ENCODE peak calls at places on chromosome 2, in four cellular contexts. W is K562, P is HepG2, L is GM12878. F is an unnamed sample.

GRCh38 chr2:13585732-13586131 is 869.0 kb downstream of the TRIB2 start:
- DNase-seq in W (no peak), P (no peak), L (no peak), F (no peak)

GRCh38 chr2:132943829-132944228 is 273.8 kb upstream of the LYPD1 start:
- DNase-seq in W (no peak), P (no peak), L (no peak), F (no peak)

GRCh38 chr2:176725873-176726645 is 456.8 kb downstream of the MTX2 start:
- DNase-seq in W (no peak), P (no peak), L (no peak), F (no peak)

GRCh38 chr2:1887915-1888314 is 143.6 kb upstream of the PXDN start:
- DNase-seq in W (peak; percentile 24), P (no peak), L (no peak), F (no peak)

GRCh38 chr2:135744761-135745314 is 3.2 kb downstream of the UBXN4 start:
- DNase-seq in W (peak; percentile 27), P (peak; percentile 70), L (no peak), F (peak; percentile 24)

GRCh38 chr2:48098539-48098938 is 192.2 kb upstream of the FBXO11 start:
- DNase-seq in W (no peak), P (no peak), L (no peak), F (no peak)

GRCh38 chr2:205563646-205564045 is 118.7 kb upstream of the NRP2 start:
- DNase-seq in W (peak; percentile 30), P (no peak), L (no peak), F (peak; percentile 81)

GRCh38 chr2:75608684-75609333 is 37.8 kb upstream of the MRPL19 start:
- DNase-seq in W (peak; percentile 80), P (peak; percentile 79), L (no peak), F (peak; percentile 80)

GRCh38 chr2:231355802-231356473 is 39.6 kb upstream of the B3GNT7 start:
- DNase-seq in W (no peak), P (no peak), L (no peak), F (no peak)

DNA sequence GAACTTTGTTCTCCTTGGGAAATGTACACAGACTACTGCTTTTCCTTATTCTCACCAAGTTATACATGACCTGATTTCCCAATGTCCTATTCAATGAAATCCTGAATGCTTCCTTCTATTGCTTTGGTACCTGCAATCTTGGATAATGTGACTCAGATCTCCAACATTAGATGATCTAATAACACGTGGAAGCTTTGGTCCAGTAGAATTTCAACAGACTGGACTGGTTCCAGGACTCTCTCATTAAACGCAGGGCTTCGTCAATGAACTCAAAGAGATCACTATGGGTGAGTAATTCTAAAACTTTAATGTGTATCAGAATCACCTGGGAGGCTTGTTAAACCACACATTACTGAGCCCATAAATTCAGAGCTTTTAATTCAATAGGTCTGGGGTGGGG is 413.6 kb upstream of the KCNH7 start:
- DNase-seq in W (no peak), P (no peak), L (no peak), F (no peak)
- TF ChIP-seq CREM in W (no peak), P (no peak), L (no peak), F (no peak)

GRCh38 chr2:3426615-3427014 is 47.1 kb downstream of the TRAPPC12 start:
- DNase-seq in W (no peak), P (no peak), L (no peak), F (no peak)

GRCh38 chr2:3429068-3429610 is 49.6 kb downstream of the TRAPPC12 start:
- DNase-seq in W (no peak), P (no peak), L (no peak), F (no peak)

GRCh38 chr2:3430211-3430610 is 50.7 kb downstream of the TRAPPC12 start:
- DNase-seq in W (no peak), P (no peak), L (no peak), F (no peak)

GRCh38 chr2:3428577-3428976 is 49.1 kb downstream of the TRAPPC12 start:
- DNase-seq in W (no peak), P (no peak), L (no peak), F (no peak)

GRCh38 chr2:3427272-3427671 is 47.8 kb downstream of the TRAPPC12 start:
- DNase-seq in W (no peak), P (no peak), L (peak; percentile 15), F (no peak)
- TF ChIP-seq CREB1 in W (no peak), P (no peak), L (no peak), F (no peak)

GRCh38 chr2:96926236-96926635 is 56.4 kb upstream of the SEMA4C start:
- DNase-seq in W (no peak), P (no peak), L (no peak), F (no peak)
- TF ChIP-seq CREM in W (no peak), P (no peak), L (no peak), F (no peak)

GRCh38 chr2:163044116-163044515 is 205.5 kb upstream of the KCNH7 start:
- DNase-seq in W (no peak), P (no peak), L (no peak), F (no peak)
- TF ChIP-seq CREB1 in W (no peak), P (no peak), L (no peak), F (no peak)

GRCh38 chr2:20108655-20109396 is 57.4 kb upstream of the LAPTM4A start:
- DNase-seq in W (no peak), P (peak; percentile 78), L (no peak), F (no peak)

GRCh38 chr2:20104900-20105545 is 53.6 kb upstream of the LAPTM4A start:
- DNase-seq in W (no peak), P (no peak), L (no peak), F (no peak)

GRCh38 chr2:20107776-20108175 is 56.3 kb upstream of the LAPTM4A start:
- DNase-seq in W (no peak), P (no peak), L (no peak), F (no peak)

GRCh38 chr2:20103514-20103913 is 52.1 kb upstream of the LAPTM4A start:
- DNase-seq in W (no peak), P (peak; percentile 65), L (no peak), F (no peak)

DNA sequence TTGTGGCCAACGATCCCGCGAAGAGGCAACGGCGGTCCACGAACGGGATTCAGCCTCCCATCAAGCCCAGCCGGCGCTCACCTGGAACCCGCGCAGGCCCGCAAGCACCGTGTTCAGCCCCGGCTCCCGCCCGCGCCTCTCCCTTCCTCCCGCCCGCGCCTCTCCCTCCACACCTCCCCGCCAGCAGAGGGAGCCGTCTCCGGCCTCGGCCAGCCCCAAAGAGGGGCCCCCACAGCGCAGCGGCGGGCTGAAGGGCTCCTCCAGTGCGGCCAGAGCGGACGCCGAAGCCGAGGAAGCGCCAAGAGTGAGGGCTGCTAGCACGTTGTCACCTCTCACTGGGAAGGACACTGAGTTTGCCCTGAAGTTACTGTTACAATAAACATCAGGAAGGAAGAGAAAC is 55.3 kb upstream of the LAPTM4A start:
- DNase-seq in W (no peak), P (no peak), L (no peak), F (peak; percentile 91)
- TF ChIP-seq CREM in W (no peak), P (no peak), L (no peak), F (peak; percentile 67)

GRCh38 chr2:189818249-189819038 is 34.2 kb downstream of the PMS1 start:
- DNase-seq in W (no peak), P (no peak), L (no peak), F (no peak)

GRCh38 chr2:189819297-189819704 is 35.1 kb downstream of the PMS1 start:
- DNase-seq in W (no peak), P (no peak), L (no peak), F (no peak)

GRCh38 chr2:189826039-189826438 is 41.8 kb downstream of the PMS1 start:
- DNase-seq in W (no peak), P (no peak), L (no peak), F (no peak)

GRCh38 chr2:189824694-189825396 is 40.6 kb downstream of the PMS1 start:
- DNase-seq in W (no peak), P (no peak), L (no peak), F (no peak)

GRCh38 chr2:189821953-189822748 is 37.9 kb downstream of the PMS1 start:
- DNase-seq in W (no peak), P (no peak), L (no peak), F (no peak)
- TF ChIP-seq CREB1 in W (no peak), P (no peak), L (no peak), F (no peak)

GRCh38 chr2:172252154-172252553 is 149.5 kb upstream of the DLX2 start:
- DNase-seq in W (no peak), P (no peak), L (no peak), F (no peak)
- TF ChIP-seq CREM in W (no peak), P (no peak), L (no peak), F (no peak)

DNA sequence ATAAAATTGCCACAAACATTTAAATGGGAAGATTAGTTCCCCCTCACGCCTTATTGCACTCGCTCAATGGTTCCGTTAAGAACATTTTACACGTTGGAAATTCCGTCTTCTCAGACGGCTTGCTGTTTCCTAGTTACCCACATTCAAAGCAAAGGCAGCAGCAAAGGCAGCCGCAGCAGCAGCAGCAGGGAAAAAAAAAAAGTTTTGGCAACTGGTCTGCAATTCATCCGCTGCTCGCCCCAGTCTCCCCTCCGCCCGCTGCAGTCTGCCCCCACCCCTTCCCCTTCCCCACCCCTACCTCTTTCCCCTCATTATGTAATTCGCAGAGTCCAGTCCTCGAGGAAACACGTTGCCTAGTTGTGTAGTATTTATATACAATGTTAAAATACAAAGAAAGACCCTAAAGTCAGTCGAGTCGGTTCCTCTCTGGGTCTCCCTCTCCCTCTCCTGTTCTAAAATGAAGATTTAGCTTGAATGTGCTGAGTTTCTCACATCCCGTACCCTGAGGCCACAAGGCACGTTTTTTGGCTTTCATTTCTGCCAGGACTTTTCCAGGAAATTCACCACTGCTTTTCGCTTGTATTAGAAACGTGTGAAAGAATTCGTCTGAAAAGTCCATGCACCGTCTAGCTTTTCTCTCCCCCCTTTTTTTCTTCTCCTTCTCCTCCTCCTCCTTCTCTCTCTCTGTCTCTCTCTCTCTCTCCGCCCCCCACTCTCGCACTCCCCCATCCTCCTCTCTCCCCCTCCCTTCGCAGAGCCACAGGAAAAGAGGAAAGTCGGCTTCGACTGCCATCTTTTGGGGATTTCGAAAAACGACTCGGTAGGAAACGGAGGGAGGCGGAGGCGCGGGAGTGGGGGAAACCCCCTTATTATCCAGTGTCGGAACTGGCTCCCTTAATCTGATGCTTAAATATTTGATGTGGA is 140.0 kb downstream of the MEIS1 start:
- DNase-seq in W (peak; percentile 52), P (peak; percentile 57), L (no peak), F (peak; percentile 79)
- TF ChIP-seq CREB1 in W (no peak), P (no peak), L (no peak), F (no peak)

GRCh38 chr2:25712455-25712854 is 39.1 kb upstream of the DTNB start:
- DNase-seq in W (no peak), P (no peak), L (no peak), F (no peak)

GRCh38 chr2:25711641-25712369 is 38.4 kb upstream of the DTNB start:
- DNase-seq in W (no peak), P (no peak), L (peak; percentile 27), F (no peak)

GRCh38 chr2:25710750-25711149 is 37.4 kb upstream of the DTNB start:
- DNase-seq in W (no peak), P (no peak), L (no peak), F (no peak)

GRCh38 chr2:25709349-25709748 is 36.0 kb upstream of the DTNB start:
- DNase-seq in W (no peak), P (no peak), L (no peak), F (no peak)

DNA sequence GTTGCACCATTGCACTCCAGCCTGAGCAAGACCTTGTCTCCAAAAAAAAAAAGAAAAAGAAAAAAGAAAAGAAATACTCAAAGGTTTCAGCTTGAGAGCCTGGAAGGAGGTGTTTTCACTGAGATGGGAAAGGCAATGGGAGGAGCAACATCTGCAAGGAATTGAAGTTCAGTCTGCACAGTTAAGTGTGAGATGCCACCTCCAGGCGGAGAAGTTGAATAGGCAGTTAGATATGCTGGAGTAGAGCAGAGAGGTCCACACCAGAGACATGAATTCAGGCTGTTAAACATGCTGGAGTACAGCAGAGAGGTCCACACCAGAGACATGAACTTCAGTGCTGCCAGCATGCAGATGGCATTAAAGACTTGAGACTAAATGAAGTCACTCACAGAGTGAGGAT is 41.4 kb upstream of the DTNB start:
- DNase-seq in W (no peak), P (no peak), L (no peak), F (no peak)
- TF ChIP-seq CREM in W (no peak), P (no peak), L (no peak), F (no peak)

GRCh38 chr2:113164234-113164929 is 9.4 kb upstream of the PSD4 start:
- DNase-seq in W (no peak), P (no peak), L (no peak), F (no peak)
- TF ChIP-seq CREB1 in W (no peak), P (no peak), L (no peak), F (no peak)

F was measured in WTC11.